ENCODE peak calls at places on chromosomes 13 and 19, in five cellular contexts. T, B, O, Y and M are unnamed samples.

GRCh38 chr13:110380359-110381028 is 73.4 kb downstream of the COL4A2 start:
- DNase-seq in Y (no peak), T (no peak), O (no peak), B (no peak), M (no peak)

GRCh38 chr19:15303105-15303780 is 29.1 kb downstream of the BRD4 start:
- DNase-seq in T (no peak), O (no peak), B (no peak), Y (no peak), M (no peak)

GRCh38 chr13:63337921-63338320 is 1922.3 kb upstream of the PCDH20 start:
- DNase-seq in T (no peak), O (no peak), B (no peak), Y (no peak), M (no peak)

GRCh38 chr13:75913925-75914324 is 277.8 kb downstream of the LMO7 start:
- DNase-seq in Y (no peak), T (no peak), O (no peak), B (no peak), M (no peak)

GRCh38 chr13:98834254-98834960 is 81.9 kb upstream of the SLC15A1 start:
- DNase-seq in O (no peak), B (peak), T (no peak), Y (no peak), M (no peak)

GRCh38 chr13:44434441-44435141 is 61.0 kb downstream of the SERP2 start:
- DNase-seq in Y (no peak), T (no peak), O (no peak), B (no peak), M (no peak)

GRCh38 chr19:42441047-42441440 is 1.7 kb downstream of the CXCL17 start:
- DNase-seq in O (no peak), B (no peak), Y (no peak), T (no peak), M (no peak)

GRCh38 chr13:80036845-80037504 is 304.0 kb downstream of the SPRY2 start:
- DNase-seq in T (no peak), B (no peak), Y (no peak), O (no peak), M (no peak)

GRCh38 chr13:28037399-28037798 is 48.9 kb upstream of the URAD start:
- DNase-seq in B (no peak), Y (no peak), T (no peak), O (no peak), M (no peak)

GRCh38 chr13:87925006-87925405 is 253.8 kb downstream of the SLITRK5 start:
- DNase-seq in B (no peak), O (no peak), T (no peak), Y (no peak), M (no peak)

GRCh38 chr19:9789066-9789465 is 20.5 kb upstream of the ZNF846 start:
- DNase-seq in O (no peak), B (no peak), T (no peak), Y (no peak), M (no peak)

GRCh38 chr13:111323549-111323948 is 3.1 kb downstream of the TEX29 start:
- DNase-seq in B (no peak), O (no peak), Y (no peak), T (no peak), M (no peak)

GRCh38 chr19:12638611-12639182 is 27.8 kb downstream of the MAN2B1 start:
- DNase-seq in O (no peak), Y (no peak), B (no peak), T (no peak), M (no peak)

GRCh38 chr13:98476106-98476505 is 100.8 kb downstream of the STK24 start:
- DNase-seq in Y (no peak), B (no peak), T (no peak), O (no peak), M (peak)

GRCh38 chr19:23769691-23770468 is 11.2 kb upstream of the ZNF681 start:
- DNase-seq in B (no peak), Y (no peak), O (no peak), T (no peak), M (no peak)

GRCh38 chr13:113207890-113208423 is 512 bp downstream of the PCID2 start:
- DNase-seq in B (peak), Y (no peak), T (peak), O (no peak), M (no peak)

GRCh38 chr19:7595466-7596133 is at the start of gene CAMSAP3:
- DNase-seq in O (peak), T (peak), Y (no peak), B (no peak), M (no peak)

GRCh38 chr13:47598340-47598911 is 402.6 kb downstream of the SUCLA2 start:
- DNase-seq in T (no peak), B (peak), O (no peak), Y (no peak), M (no peak)

GRCh38 chr13:70829748-70830147 is 721.5 kb upstream of the KLHL1 start:
- DNase-seq in Y (no peak), T (no peak), O (no peak), B (no peak), M (no peak)

GRCh38 chr19:50663280-50663790 is 14.1 kb downstream of the C19orf81 start:
- DNase-seq in O (no peak), B (no peak), Y (no peak), T (no peak), M (no peak)

GRCh38 chr13:102255409-102255808 is 146.4 kb downstream of the FGF14 start:
- DNase-seq in T (no peak), Y (no peak), B (no peak), O (no peak), M (no peak)

GRCh38 chr13:106597759-106598395 is 29.9 kb upstream of the ARGLU1 start:
- DNase-seq in B (no peak), O (peak), Y (no peak), T (no peak), M (no peak)

GRCh38 chr13:34884366-34884765 is 57.7 kb upstream of the NBEA start:
- DNase-seq in T (no peak), O (no peak), Y (no peak), B (no peak), M (no peak)

GRCh38 chr13:84654654-84655244 is 772.5 kb upstream of the SLITRK1 start:
- DNase-seq in B (no peak), O (no peak), T (no peak), Y (no peak), M (no peak)

GRCh38 chr13:33411312-33411711 is 125.8 kb upstream of the STARD13 start:
- DNase-seq in T (no peak), O (no peak), Y (no peak), B (no peak), M (no peak)

GRCh38 chr13:46097015-46097414 is 7.8 kb downstream of the CPB2 start:
- DNase-seq in Y (no peak), T (no peak), O (no peak), B (no peak), M (no peak)

GRCh38 chr13:100163375-100163774 is 74.5 kb downstream of the PCCA start:
- DNase-seq in Y (no peak), O (no peak), B (no peak), T (no peak), M (no peak)

GRCh38 chr13:110618167-110618566 is 2.8 kb downstream of the NAXD start:
- DNase-seq in T (no peak), Y (no peak), O (no peak), B (no peak), M (no peak)

GRCh38 chr19:58408152-58409009 is at the start of gene ZNF584:
- DNase-seq in O (peak), T (peak), Y (peak), B (peak), M (peak)

GRCh38 chr19:46659151-46660007 is 1.6 kb downstream of the DACT3 start:
- DNase-seq in O (no peak), T (no peak), Y (no peak), B (no peak), M (peak)

GRCh38 chr13:70424428-70424827 is 316.2 kb upstream of the KLHL1 start:
- DNase-seq in T (no peak), O (no peak), B (no peak), Y (no peak), M (no peak)

GRCh38 chr13:36313047-36313969 is 15.7 kb upstream of the CCDC169 start:
- DNase-seq in T (no peak), B (no peak), O (no peak), Y (no peak), M (no peak)

GRCh38 chr19:6276447-6276846 is 3.3 kb downstream of the MLLT1 start:
- DNase-seq in B (no peak), T (no peak), Y (no peak), O (peak), M (peak)

GRCh38 chr13:77697208-77698103 is at the start of gene SLAIN1:
- DNase-seq in T (peak), Y (no peak), O (peak), B (no peak), M (peak)

GRCh38 chr19:47756627-47756929 is 11.2 kb downstream of the NOP53 start:
- DNase-seq in O (no peak), T (no peak), Y (no peak), B (no peak), M (no peak)

GRCh38 chr13:42215578-42216421 is 56.2 kb upstream of the AKAP11 start:
- DNase-seq in T (peak), O (no peak), Y (no peak), B (peak), M (no peak)

DNA sequence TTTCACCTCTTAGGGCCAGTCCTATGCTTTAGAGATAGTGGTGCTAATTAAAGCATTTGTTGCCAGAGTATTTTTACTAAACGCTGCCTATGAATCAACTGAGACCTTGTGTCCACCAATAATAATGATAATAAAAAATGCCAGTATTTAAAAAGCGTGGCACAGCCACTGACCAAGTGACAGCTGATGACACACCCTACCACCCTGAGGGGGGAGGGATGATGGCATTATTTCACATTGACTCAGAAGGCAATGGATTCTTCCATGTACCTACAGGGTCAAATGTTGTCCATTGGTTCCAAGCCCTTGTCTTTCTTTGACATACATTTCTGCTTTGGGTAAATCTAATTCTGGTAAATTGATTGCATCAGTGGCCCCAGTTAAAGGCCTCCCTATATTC is 384.4 kb downstream of the DLEU7 start:
- DNase-seq in Y (no peak), T (no peak), O (no peak), B (no peak), M (no peak)
- H3K27ac ChIP-seq in Y (no peak), T (no peak), O (no peak), B (no peak), M (no peak)

DNA sequence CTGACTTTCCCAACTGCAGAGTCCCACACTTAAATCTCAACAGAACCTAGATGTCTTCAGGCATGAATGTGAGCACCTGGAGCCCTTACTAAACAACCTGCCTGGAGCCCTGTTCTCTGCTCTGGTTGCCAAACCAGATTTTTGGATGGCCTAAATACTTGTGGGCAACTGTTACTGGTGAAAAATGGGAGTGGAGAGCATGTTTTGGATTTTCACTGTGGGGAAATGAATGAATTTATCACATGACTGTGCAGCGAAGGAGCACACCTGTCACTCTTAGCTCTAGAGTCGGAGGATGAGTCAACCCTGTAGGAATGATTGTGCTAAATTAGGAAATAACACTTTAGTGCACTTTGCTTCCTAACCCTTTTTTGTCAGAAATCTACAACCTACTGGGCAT is 30.3 kb downstream of the SHISA2 start:
- DNase-seq in B (peak), T (no peak), O (no peak), Y (no peak), M (no peak)
- H3K27ac ChIP-seq in B (no peak), T (no peak), O (no peak), Y (peak), M (no peak)

GRCh38 chr13:49347650-49348385 is 96.0 kb downstream of the CAB39L start:
- DNase-seq in Y (no peak), T (no peak), B (no peak), O (no peak), M (no peak)
- H3K27ac ChIP-seq in Y (no peak), T (no peak), B (no peak), O (no peak), M (no peak)

GRCh38 chr19:11461453-11461852 is 19.4 kb downstream of the ELAVL3 start:
- DNase-seq in Y (no peak), O (no peak), T (no peak), B (no peak), M (no peak)

GRCh38 chr19:11457831-11458230 is 22.4 kb downstream of the PRKCSH start:
- DNase-seq in Y (no peak), O (no peak), T (no peak), B (no peak), M (no peak)

GRCh38 chr19:11458236-11458900 is 22.5 kb downstream of the ELAVL3 start:
- DNase-seq in O (no peak), B (no peak), Y (no peak), T (no peak), M (no peak)

GRCh38 chr19:11457115-11457514 is 21.7 kb downstream of the PRKCSH start:
- DNase-seq in T (no peak), O (no peak), B (no peak), Y (no peak), M (no peak)

DNA sequence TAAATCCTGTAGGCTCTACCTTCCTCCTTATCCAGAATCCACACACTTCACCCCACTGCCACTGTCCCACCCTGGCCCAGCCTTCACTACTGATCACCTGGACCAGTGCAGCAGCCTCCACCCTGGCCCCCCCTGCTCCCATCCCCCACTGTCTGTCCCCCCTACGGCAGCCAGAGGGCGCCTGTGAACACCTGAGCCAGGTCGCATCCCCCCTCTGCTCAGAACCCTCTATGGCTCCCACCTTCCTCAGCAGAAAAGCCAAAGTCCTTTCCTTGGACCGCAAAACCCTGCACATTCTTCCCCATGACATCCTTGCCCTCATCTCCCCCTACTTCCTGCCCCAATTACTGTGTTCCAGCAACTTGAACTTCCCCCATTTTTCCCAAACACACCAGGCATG is 20.6 kb downstream of the ELAVL3 start:
- DNase-seq in O (no peak), Y (no peak), T (no peak), B (no peak), M (no peak)
- H3K27ac ChIP-seq in O (no peak), Y (no peak), T (peak), B (no peak), M (no peak)

DNA sequence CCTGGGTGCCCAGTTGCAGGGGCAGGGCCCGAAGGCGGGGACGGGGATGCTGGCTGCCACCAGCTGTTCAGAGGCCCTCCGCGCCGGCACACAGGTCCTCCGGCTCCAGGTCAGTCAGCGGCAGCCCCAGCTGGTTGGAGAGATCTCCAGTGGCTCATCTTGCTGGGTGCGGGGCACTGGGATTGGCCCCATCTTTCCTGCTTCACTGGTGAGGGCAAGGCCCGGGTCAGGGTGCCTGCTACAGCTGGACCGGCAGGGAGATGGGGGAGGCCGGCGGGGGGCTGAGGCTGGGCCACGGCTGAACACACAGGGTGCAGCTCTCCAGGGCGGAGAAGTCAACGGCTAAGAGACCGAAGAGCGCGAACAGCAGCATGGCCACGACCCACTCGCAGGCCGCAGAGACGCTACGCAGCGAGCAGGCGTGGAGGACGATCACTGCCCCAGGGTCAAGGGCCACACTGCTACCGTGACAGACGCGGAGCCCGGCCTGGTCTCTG is 12.5 kb downstream of the TMEM150B start:
- DNase-seq in T (no peak), B (no peak), O (no peak), Y (no peak), M (no peak)
- H3K27ac ChIP-seq in T (no peak), B (peak), O (no peak), Y (no peak), M (no peak)

DNA sequence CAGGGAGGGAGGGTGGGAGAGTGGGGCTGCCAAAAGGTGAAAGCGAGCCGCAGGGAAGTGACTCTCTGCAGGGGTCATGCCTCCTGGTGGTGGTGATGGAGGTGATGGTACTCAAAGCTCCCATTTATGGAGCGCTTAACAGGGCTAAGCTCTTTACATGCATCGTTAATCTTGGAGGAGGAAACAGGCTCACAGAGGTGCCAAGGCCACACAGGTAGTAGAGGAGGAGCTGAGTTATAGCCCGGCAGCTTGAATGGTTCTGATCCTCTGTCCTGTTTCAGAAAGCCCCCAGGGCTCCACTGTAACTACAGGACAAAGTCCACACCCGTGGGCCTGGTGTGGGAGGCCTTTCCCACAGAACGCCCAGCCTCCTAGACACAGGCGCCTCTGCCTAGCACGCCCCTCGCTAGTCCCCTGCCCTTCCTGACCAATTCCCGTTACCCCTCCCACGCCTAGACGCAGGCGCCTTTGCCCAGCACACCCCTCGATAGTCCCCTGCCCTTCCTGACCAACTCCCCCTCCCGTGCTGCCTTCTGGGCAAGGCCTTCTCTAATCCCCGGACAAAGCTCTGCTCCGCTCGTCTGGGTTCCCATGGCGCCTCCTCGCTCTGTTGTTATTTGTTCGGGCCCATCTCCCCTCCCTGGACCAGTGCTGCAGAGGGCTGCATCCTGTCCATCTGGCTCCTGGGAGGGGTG is 10.8 kb downstream of the PPP1R37 start:
- DNase-seq in Y (no peak), T (peak), B (no peak), O (no peak), M (no peak)
- H3K27ac ChIP-seq in Y (no peak), T (peak), B (peak), O (no peak), M (no peak)